ENCODE peak calls at places on chromosomes 7 and 10, in seven cellular contexts. U is activated CD4-positive, alpha-beta memory T cell treated with anti-CD3 and anti-CD28 coated beads, Interleukin-2, amount 10 ng/mL, durations not matched to agents 7 days and 5 days; L is NCI-H1930; A is H1; C is lower leg skin; N is cardiac fibroblast; M is head of caudate nucleus. J is an unnamed sample.

GRCh38 chr7:118352854-118353453 is 128.4 kb downstream of the ANKRD7 start:
- DNase-seq in U (no peak), L (no peak), A (no peak), C (no peak), N (peak), M (no peak), J (no peak)

GRCh38 chr10:22631646-22632278 is 82.6 kb downstream of the PIP4K2A start:
- DNase-seq in U (no peak), L (no peak), A (no peak), C (no peak), N (peak), M (peak), J (no peak)

GRCh38 chr10:103184615-103185014 is 8.5 kb downstream of the NT5C2 start:
- DNase-seq in U (no peak), L (no peak), A (no peak), C (no peak), N (peak), M (no peak), J (no peak)

GRCh38 chr10:78408671-78409472 is 375.2 kb downstream of the RPS24 start:
- DNase-seq in U (no peak), L (no peak), A (no peak), C (no peak), N (peak), M (peak), J (no peak)

GRCh38 chr7:11458736-11459483 is 373.1 kb downstream of the THSD7A start:
- DNase-seq in U (no peak), L (no peak), A (no peak), C (no peak), N (peak), M (no peak), J (no peak)

GRCh38 chr10:44125879-44126675 is 258.8 kb downstream of the CXCL12 start:
- DNase-seq in U (no peak), L (no peak), A (no peak), C (peak), N (peak), M (no peak), J (no peak)

GRCh38 chr7:12550956-12551355 is 19.6 kb upstream of the SCIN start:
- DNase-seq in U (no peak), L (no peak), A (no peak), C (no peak), N (no peak), M (no peak), J (no peak)

GRCh38 chr10:22657566-22658190 is 56.7 kb downstream of the PIP4K2A start:
- DNase-seq in U (no peak), L (no peak), A (no peak), C (no peak), N (peak), M (no peak), J (no peak)

GRCh38 chr10:110006358-110007170 is 1.2 kb upstream of the ADD3 start:
- DNase-seq in U (no peak), L (no peak), A (no peak), C (peak), N (peak), M (peak), J (no peak)

GRCh38 chr10:130557181-130557580 is 421.0 kb downstream of the GLRX3 start:
- DNase-seq in U (no peak), L (no peak), A (no peak), C (no peak), N (no peak), M (no peak), J (no peak)

GRCh38 chr10:30073045-30073766 is 13.8 kb upstream of the JCAD start:
- DNase-seq in U (no peak), L (no peak), A (no peak), C (no peak), N (no peak), M (no peak), J (no peak)

GRCh38 chr7:25862993-25863726 is 288.8 kb upstream of the NFE2L3 start:
- DNase-seq in U (no peak), L (no peak), A (no peak), C (no peak), N (no peak), M (no peak), J (no peak)

GRCh38 chr10:16910795-16911164 is 93.6 kb upstream of the RSU1 start:
- DNase-seq in U (no peak), L (no peak), A (no peak), C (no peak), N (no peak), M (no peak), J (no peak)

GRCh38 chr10:47160229-47160908 is 139.6 kb upstream of the GDF10 start:
- DNase-seq in U (no peak), L (no peak), A (no peak), C (no peak), N (no peak), M (no peak), J (no peak)

GRCh38 chr7:71937840-71938371 is 474.2 kb downstream of the CALN1 start:
- DNase-seq in U (no peak), L (no peak), A (no peak), C (no peak), N (no peak), M (no peak), J (no peak)

GRCh38 chr10:108597031-108597430 is 1326.3 kb downstream of the XPNPEP1 start:
- DNase-seq in U (no peak), L (no peak), A (no peak), C (no peak), N (no peak), M (no peak), J (no peak)

GRCh38 chr7:56483153-56483552 is 366.9 kb upstream of the NUPR2 start:
- DNase-seq in U (no peak), L (no peak), A (no peak), C (no peak), N (no peak), M (no peak), J (no peak)

GRCh38 chr10:114042895-114043531 is 653 bp upstream of the ADRB1 start:
- DNase-seq in U (no peak), L (no peak), A (peak), C (no peak), N (no peak), M (peak), J (peak)

GRCh38 chr7:157840174-157840912 is 503.5 kb downstream of the DNAJB6 start:
- DNase-seq in U (no peak), L (no peak), A (no peak), C (no peak), N (no peak), M (no peak), J (no peak)

GRCh38 chr10:46553238-46554049 is 3.0 kb downstream of the GPRIN2 start:
- DNase-seq in U (peak), L (no peak), A (peak), C (peak), N (no peak), M (peak), J (no peak)

GRCh38 chr10:46306550-46307184 is 19.9 kb downstream of the ANTXRL start:
- DNase-seq in U (no peak), L (no peak), A (no peak), C (no peak), N (no peak), M (no peak), J (no peak)